ENCODE peak calls at places on chromosomes 1 and 21, in six cellular contexts. O is sigmoid colon, G is transverse colon, M is neural progenitor cell, S is PC-9, K is substantia nigra. Q is an unnamed sample.

GRCh38 chr1:219659005-219659632 is 46.2 kb upstream of the ZC3H11B start:
- DNase-seq in K (no peak), S (no peak), M (no peak), O (no peak), G (no peak), Q (no peak)

GRCh38 chr21:42006765-42007164 is 3.4 kb downstream of the ZBTB21 start:
- DNase-seq in O (no peak), G (no peak), K (no peak), S (no peak), M (no peak), Q (no peak)

GRCh38 chr1:17633654-17634053 is 94.2 kb downstream of the ARHGEF10L start:
- DNase-seq in G (no peak), O (no peak), S (no peak), M (no peak), K (no peak), Q (no peak)

GRCh38 chr1:29812397-29813135 is 576.2 kb downstream of the PTPRU start:
- DNase-seq in K (no peak), G (no peak), O (no peak), S (no peak), M (no peak), Q (no peak)

GRCh38 chr1:158078569-158079080 is 85.2 kb downstream of the KIRREL1 start:
- DNase-seq in S (no peak), K (no peak), M (no peak), O (no peak), G (no peak), Q (no peak)

GRCh38 chr1:98369463-98369862 is 292.1 kb upstream of the SNX7 start:
- DNase-seq in M (no peak), O (no peak), S (no peak), K (no peak), G (no peak), Q (no peak)

GRCh38 chr1:1282998-1283397 is 2.8 kb downstream of the SCNN1D start:
- DNase-seq in S (no peak), M (no peak), O (no peak), G (no peak), K (no peak), Q (no peak)

GRCh38 chr1:245041058-245041698 is 113.6 kb upstream of the KIF26B start:
- DNase-seq in G (no peak), O (no peak), M (peak), S (no peak), K (no peak), Q (no peak)

GRCh38 chr1:34984435-34985062 is 598 bp downstream of the TMEM35B start:
- DNase-seq in O (peak), K (peak), G (peak), M (peak), S (peak), Q (no peak)

GRCh38 chr1:62882161-62882560 is 98.2 kb downstream of the ATG4C start:
- DNase-seq in G (no peak), M (peak), O (no peak), K (no peak), S (no peak), Q (no peak)

GRCh38 chr1:160047116-160047991 is 15.6 kb upstream of the PIGM start:
- DNase-seq in M (no peak), G (no peak), O (no peak), S (no peak), K (no peak), Q (no peak)

GRCh38 chr1:39899611-39900538 is 1.8 kb downstream of the MYCL start:
- DNase-seq in M (no peak), O (no peak), S (no peak), G (no peak), K (no peak), Q (no peak)

GRCh38 chr1:178031856-178032320 is 62.0 kb upstream of the RASAL2 start:
- DNase-seq in O (peak), G (peak), S (peak), K (peak), M (peak), Q (peak)
- H3K27ac ChIP-seq in O (no peak), G (no peak), S (peak), K (no peak), M (no peak), Q (no peak)

GRCh38 chr21:37204580-37204979 is 62.6 kb downstream of the VPS26C start:
- DNase-seq in K (no peak), M (no peak), G (no peak), S (no peak), O (no peak), Q (no peak)

GRCh38 chr21:37202221-37202805 is 64.8 kb downstream of the VPS26C start:
- DNase-seq in G (no peak), S (no peak), O (no peak), K (no peak), M (no peak), Q (no peak)

GRCh38 chr21:37196847-37197246 is 70.3 kb downstream of the VPS26C start:
- DNase-seq in G (no peak), O (no peak), K (no peak), M (no peak), S (no peak), Q (no peak)

GRCh38 chr21:37198989-37199924 is 67.9 kb downstream of the VPS26C start:
- DNase-seq in S (peak), K (no peak), M (no peak), O (no peak), G (no peak), Q (peak)

DNA sequence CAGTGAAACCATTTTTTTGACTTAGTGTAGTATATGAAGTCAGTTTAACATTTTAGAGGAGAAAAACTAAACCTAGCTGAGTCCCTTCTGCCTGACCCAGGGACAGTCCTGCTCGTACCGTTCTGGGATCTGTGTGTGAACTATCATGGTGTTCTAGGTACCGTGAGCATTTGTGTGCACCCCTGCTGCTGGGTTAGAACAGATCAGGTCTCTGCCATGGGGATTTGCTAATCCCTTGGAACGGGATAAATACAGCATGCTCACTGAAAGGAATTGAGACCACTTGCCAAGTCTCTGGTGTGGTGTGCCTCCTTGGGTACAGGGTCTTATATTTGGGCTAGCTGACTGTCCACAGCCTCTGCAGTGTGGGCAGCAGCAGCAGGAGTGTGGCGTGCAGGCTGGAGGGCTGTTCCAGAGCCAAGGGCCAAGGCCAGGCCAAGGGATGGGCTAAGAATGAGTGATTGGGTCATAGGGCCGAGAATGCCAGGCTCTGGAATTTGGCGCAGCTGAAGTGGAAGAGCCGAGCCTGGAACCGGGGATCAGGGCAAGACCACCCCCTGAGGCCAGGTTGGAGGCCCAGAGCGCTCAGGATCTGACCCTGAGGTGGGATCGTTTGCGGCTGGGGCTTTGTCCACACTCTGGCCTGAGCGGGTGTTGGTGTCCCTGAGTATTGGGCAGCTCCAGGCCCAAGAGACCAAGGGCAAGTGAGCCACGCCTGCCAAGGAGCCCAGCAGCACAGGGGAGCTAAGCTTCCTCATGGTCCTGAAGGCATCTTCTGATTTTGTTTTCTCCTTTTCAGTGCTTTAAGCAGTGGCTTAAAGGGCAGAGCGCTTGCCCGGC is 66.3 kb downstream of the VPS26C start:
- DNase-seq in O (no peak), G (no peak), M (no peak), K (no peak), S (no peak), Q (no peak)
- H3K27ac ChIP-seq in O (no peak), G (no peak), M (no peak), K (no peak), S (no peak), Q (no peak)

GRCh38 chr1:169615803-169616202 is 14.1 kb downstream of the SELP start:
- DNase-seq in O (no peak), G (no peak), M (no peak), S (no peak), K (no peak), Q (no peak)
- H3K27ac ChIP-seq in O (no peak), G (no peak), M (no peak), S (no peak), K (no peak), Q (no peak)

DNA sequence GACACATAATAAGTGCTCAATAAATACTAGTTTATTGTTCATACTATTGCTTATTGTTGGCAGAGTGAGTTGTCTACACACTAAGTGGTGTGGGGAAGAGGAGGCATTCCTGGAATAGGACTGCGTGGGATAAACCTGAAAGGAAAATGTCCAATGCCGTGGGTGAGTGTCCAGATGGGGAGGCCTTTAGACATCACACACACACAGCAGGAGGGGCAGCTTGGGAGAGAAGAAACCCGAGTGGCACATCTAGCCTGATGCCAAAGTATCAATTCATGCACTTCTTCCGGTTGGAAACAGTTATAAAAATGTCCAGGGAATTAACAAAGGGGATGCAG is 27.3 kb downstream of the CCN1 start:
- DNase-seq in G (no peak), S (no peak), M (no peak), O (no peak), K (no peak), Q (no peak)
- H3K27ac ChIP-seq in G (no peak), S (peak), M (no peak), O (no peak), K (no peak), Q (peak)

GRCh38 chr1:93000291-93000690 is 39.0 kb upstream of the DIPK1A start:
- DNase-seq in M (peak), G (no peak), O (no peak), S (peak), K (no peak), Q (no peak)
- H3K27ac ChIP-seq in M (no peak), G (no peak), O (no peak), S (peak), K (no peak), Q (no peak)

DNA sequence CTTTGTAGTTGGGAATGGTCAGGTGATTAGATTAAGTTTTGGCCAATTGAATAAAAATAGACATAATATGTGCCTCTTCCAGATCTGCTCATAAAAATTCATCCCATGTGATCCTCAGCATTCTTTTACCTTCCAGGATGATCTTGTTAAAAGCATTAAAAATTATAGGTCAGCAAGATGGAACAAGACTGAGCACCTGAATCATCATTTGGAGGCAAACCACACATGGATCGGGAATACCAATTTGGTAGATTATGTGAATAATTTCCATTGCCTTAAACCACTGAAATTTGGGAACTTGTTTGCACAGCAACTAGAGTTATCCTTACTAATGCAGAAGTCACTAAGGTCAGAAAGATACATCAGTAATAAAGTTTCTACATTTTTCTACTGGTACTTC is 681.4 kb upstream of the ADGRL2 start:
- DNase-seq in M (no peak), G (no peak), K (no peak), O (no peak), S (no peak), Q (no peak)
- H3K27ac ChIP-seq in M (no peak), G (no peak), K (no peak), O (no peak), S (no peak), Q (peak)

DNA sequence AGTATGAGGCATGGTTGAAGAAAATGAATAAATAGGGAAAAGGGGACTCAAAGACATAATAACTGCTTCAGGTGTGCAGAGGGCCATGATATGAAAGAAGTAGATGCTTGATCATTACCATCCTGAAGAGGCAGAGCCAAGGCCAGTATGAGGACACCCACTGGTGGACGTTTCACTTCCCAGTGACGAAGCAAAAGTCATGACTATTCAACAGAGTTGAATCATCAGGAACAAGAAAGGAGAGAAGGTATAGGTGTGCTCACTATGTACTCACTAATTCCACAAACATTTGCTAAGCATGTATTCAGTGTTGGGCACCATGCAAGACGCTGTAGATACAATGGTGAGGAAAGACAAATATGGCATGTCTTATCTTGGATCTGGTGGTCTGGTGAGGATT is 319.2 kb upstream of the RUNX1 start:
- DNase-seq in G (no peak), K (no peak), O (no peak), M (no peak), S (no peak), Q (peak)
- H3K27ac ChIP-seq in G (no peak), K (no peak), O (no peak), M (no peak), S (no peak), Q (peak)

GRCh38 chr1:200625381-200625824 is 4.9 kb upstream of the KIF14 start:
- DNase-seq in K (no peak), O (no peak), G (no peak), S (no peak), M (no peak), Q (peak)
- H3K27ac ChIP-seq in K (no peak), O (no peak), G (no peak), S (no peak), M (no peak), Q (peak)

Q was measured in epithelial cell of prostate.